ENCODE peak calls at places on chromosomes 13 and 19, in ten cellular contexts. M, U, B, G, H, D, T, F, Y and R are unnamed samples.

GRCh38 chr13:104847863-104848262 is 1687.6 kb downstream of the EFNB2 start:
- DNase-seq in M (no peak), U (no peak), B (no peak), G (no peak), H (no peak), D (no peak), T (no peak), F (no peak), Y (no peak), R (no peak)

GRCh38 chr13:24161010-24161775 is 673 bp downstream of the SPATA13 start:
- DNase-seq in M (peak; percentile 63), U (peak; percentile 34), B (peak; percentile 73), G (no peak), H (peak; percentile 78), D (peak; percentile 59), T (peak; percentile 24), F (peak; percentile 37), Y (no peak), R (peak; percentile 57)

GRCh38 chr19:56838930-56839664 is 1.4 kb downstream of the PEG3 start:
- DNase-seq in M (peak; percentile 31), U (no peak), B (peak; percentile 100), G (peak; percentile 15), H (peak; percentile 69), D (peak; percentile 76), T (no peak), F (no peak), Y (peak; percentile 96), R (no peak)

GRCh38 chr19:49932731-49933131 is 3.4 kb upstream of the NUP62 start:
- DNase-seq in M (no peak), U (peak; percentile 44), B (no peak), G (no peak), H (no peak), D (no peak), T (no peak), F (no peak), Y (no peak), R (no peak)

GRCh38 chr13:25654332-25654731 is 282.6 kb downstream of the ATP8A2 start:
- DNase-seq in M (no peak), U (no peak), B (no peak), G (no peak), H (no peak), D (peak; percentile 24), T (no peak), F (no peak), Y (no peak), R (no peak)

GRCh38 chr13:93775027-93775426 is 548.4 kb downstream of the GPC6 start:
- DNase-seq in M (no peak), U (no peak), B (no peak), G (no peak), H (no peak), D (no peak), T (no peak), F (no peak), Y (no peak), R (no peak)

GRCh38 chr19:39497850-39498261 is 891 bp upstream of the DLL3 start:
- DNase-seq in M (peak; percentile 60), U (no peak), B (no peak), G (no peak), H (no peak), D (peak; percentile 66), T (no peak), F (peak; percentile 89), Y (no peak), R (peak; percentile 71)

GRCh38 chr19:35856546-35857149 is at the start of gene KIRREL2:
- DNase-seq in M (no peak), U (peak; percentile 18), B (no peak), G (no peak), H (no peak), D (peak; percentile 15), T (no peak), F (peak; percentile 82), Y (no peak), R (no peak)

GRCh38 chr13:77207943-77208342 is 119.0 kb downstream of the MYCBP2 start:
- DNase-seq in M (peak; percentile 74), U (no peak), B (no peak), G (peak; percentile 85), H (no peak), D (peak; percentile 89), T (no peak), F (no peak), Y (no peak), R (no peak)

GRCh38 chr13:85148009-85148408 is 651.2 kb downstream of the SLITRK6 start:
- DNase-seq in M (peak; percentile 17), U (no peak), B (no peak), G (no peak), H (no peak), D (no peak), T (no peak), F (peak; percentile 87), Y (no peak), R (no peak)

GRCh38 chr13:26919311-26919710 is 158.7 kb upstream of the GPR12 start:
- DNase-seq in M (no peak), U (no peak), B (no peak), G (no peak), H (no peak), D (no peak), T (no peak), F (no peak), Y (no peak), R (no peak)

GRCh38 chr13:26923824-26924605 is 163.4 kb upstream of the GPR12 start:
- DNase-seq in M (peak; percentile 28), U (no peak), B (no peak), G (no peak), H (no peak), D (peak; percentile 32), T (no peak), F (no peak), Y (no peak), R (no peak)

GRCh38 chr13:26926371-26926770 is 165.8 kb upstream of the GPR12 start:
- DNase-seq in M (no peak), U (no peak), B (no peak), G (no peak), H (no peak), D (no peak), T (no peak), F (no peak), Y (no peak), R (no peak)

GRCh38 chr13:26920614-26921355 is 160.2 kb upstream of the GPR12 start:
- DNase-seq in M (no peak), U (no peak), B (no peak), G (no peak), H (no peak), D (no peak), T (no peak), F (no peak), Y (no peak), R (no peak)

DNA sequence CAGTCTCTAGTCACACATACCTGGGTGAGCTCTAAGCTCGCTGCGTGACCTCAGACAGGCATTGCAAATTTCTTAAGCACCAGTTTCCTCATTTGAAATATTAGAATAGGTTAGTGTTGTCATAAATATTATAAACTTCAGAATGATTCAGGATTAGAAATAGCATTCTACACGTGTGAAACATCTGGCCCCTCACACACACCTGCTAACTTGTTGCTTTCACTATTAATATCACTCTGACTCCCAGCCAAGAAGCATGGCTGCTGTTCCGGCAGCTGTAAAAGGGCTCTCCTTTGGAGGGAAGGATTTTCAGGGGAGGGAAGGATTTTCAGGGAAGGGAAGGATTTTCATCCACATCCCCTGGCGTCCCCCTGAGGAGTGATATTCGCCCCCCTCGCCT is 161.3 kb upstream of the GPR12 start:
- DNase-seq in M (no peak), U (no peak), B (no peak), G (no peak), H (no peak), D (no peak), T (no peak), F (no peak), Y (no peak), R (no peak)
- H3K4me3 ChIP-seq in M (no peak overlapping the region), U (no peak overlapping the region), B (no peak overlapping the region), G (no peak overlapping the region), H (no peak overlapping the region), D (no peak overlapping the region), T (no peak overlapping the region), F (no peak overlapping the region), Y (no peak overlapping the region), R (no peak overlapping the region)

GRCh38 chr19:862529-863304 is 3.3 kb downstream of the CFD start:
- DNase-seq in M (peak; percentile 60), U (peak; percentile 82), B (no peak), G (no peak), H (peak; percentile 61), D (peak; percentile 72), T (peak; percentile 74), F (peak; percentile 88), Y (no peak), R (peak; percentile 61)
- H3K4me3 ChIP-seq in M (no peak overlapping the region), U (peak overlapping the region; percentile 39), B (peak overlapping the region; percentile 16), G (peak overlapping the region; percentile 23), H (peak overlapping the region; percentile 28), D (no peak overlapping the region), T (peak overlapping the region; percentile 19), F (no peak overlapping the region), Y (peak overlapping the region; percentile 65), R (no peak overlapping the region)

DNA sequence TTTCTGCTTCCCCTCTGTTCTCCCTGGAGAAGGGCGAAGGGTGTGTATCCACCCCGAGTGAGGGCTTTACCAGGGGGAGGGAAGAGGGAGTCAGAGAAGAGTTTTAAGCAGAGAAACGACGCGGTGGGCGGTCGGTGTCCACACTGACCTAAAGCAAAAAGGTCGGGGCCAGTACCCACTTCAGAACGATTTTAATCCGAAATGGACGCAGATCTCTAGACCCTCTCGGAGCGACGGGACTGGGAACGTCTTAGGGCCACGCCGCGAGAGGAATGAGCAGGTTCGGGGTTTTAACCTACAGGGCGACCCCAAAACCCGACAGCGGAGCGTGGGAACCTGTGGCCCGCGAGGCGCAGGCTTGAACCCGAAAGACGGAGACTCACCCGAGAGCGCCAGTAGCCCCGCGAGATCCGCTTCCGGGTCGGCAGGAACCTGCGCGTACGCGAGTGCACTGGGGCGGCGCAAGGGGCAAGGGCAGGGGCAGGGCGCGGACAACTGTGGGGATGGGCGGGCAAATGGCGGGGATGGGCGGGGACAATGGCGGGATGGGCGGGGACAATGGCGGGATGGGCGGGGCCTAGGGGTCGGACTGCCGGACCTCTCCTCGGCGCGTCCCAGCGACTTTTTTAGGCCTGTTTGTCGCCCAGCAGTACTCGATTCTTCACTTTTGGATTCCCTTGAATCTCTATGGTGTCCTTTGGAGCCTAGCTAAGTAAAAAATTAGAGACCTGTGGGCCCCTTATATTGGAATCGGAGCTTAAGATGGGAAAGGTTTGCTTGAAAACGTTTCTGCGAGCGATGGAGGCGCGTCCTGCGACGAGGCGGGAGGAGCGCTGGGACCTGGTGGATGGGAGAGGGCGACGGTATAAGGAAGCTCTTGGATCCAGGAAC is at the start of gene ZNF677:
- DNase-seq in M (peak; percentile 88), U (peak; percentile 76), B (peak; percentile 96), G (peak; percentile 22), H (peak; percentile 74), D (peak; percentile 97), T (peak; percentile 66), F (peak; percentile 83), Y (peak; percentile 94), R (no peak)
- H3K4me3 ChIP-seq in M (peak within 1 kb of the TSS; percentile 97), U (peak within 1 kb of the TSS; percentile 98), B (peak within 1 kb of the TSS; percentile 75), G (peak within 1 kb of the TSS; percentile 92), H (peak within 1 kb of the TSS; percentile 61), D (peak within 1 kb of the TSS; percentile 93), T (peak within 1 kb of the TSS; percentile 88), F (peak within 1 kb of the TSS; percentile 89), Y (peak within 1 kb of the TSS; percentile 96), R (no peak within 1 kb of the TSS)

GRCh38 chr19:40687525-40688016 is 2.9 kb downstream of the NUMBL start:
- DNase-seq in M (peak; percentile 68), U (no peak), B (peak; percentile 93), G (peak; percentile 62), H (peak; percentile 75), D (peak; percentile 96), T (peak; percentile 24), F (no peak), Y (peak; percentile 87), R (no peak)
- H3K4me3 ChIP-seq in M (peak overlapping the region; percentile 96), U (no peak overlapping the region), B (no peak overlapping the region), G (peak overlapping the region; percentile 3), H (peak overlapping the region; percentile 70), D (peak overlapping the region; percentile 79), T (no peak overlapping the region), F (no peak overlapping the region), Y (peak overlapping the region; percentile 79), R (no peak overlapping the region)